ENCODE peak calls at places on chromosomes 5 and 9, in nine cellular contexts. C is aorta; N is memory B cell; J is CD4-positive, CD25-positive, alpha-beta regulatory T cell; F is effector memory CD8-positive, alpha-beta T cell; P is psoas muscle; Q is sciatic nerve; Z is Panc1; H is left colon. G is an unnamed sample.

GRCh38 chr9:126673689-126674364 is 60.1 kb downstream of the LMX1B start:
- ATAC-seq in C (no peak), N (no peak), J (no peak), F (no peak), P (no peak), Q (no peak), Z (peak), H (no peak), G (no peak)

GRCh38 chr9:113583511-113584470 is 120.3 kb downstream of the RGS3 start:
- ATAC-seq in C (no peak), N (no peak), J (no peak), F (no peak), P (no peak), Q (no peak), Z (no peak), H (no peak), G (no peak)

GRCh38 chr9:38106488-38106887 is 37.5 kb upstream of the SHB start:
- ATAC-seq in C (no peak), N (no peak), J (no peak), F (no peak), P (no peak), Q (no peak), Z (no peak), H (no peak), G (no peak)

GRCh38 chr5:148641735-148642134 is 12.6 kb downstream of the HTR4 start:
- ATAC-seq in C (no peak), N (no peak), J (no peak), F (no peak), P (no peak), Q (no peak), Z (no peak), H (peak), G (no peak)

GRCh38 chr9:121503443-121503842 is 3.8 kb upstream of the GGTA1 start:
- ATAC-seq in C (no peak), N (no peak), J (no peak), F (no peak), P (no peak), Q (no peak), Z (no peak), H (no peak), G (no peak)

GRCh38 chr5:94010814-94011213 is 269.4 kb upstream of the POU5F2 start:
- ATAC-seq in C (no peak), N (no peak), J (no peak), F (no peak), P (no peak), Q (no peak), Z (no peak), H (no peak), G (peak)

GRCh38 chr9:87732344-87732743 is 6.4 kb downstream of the CTSL start:
- ATAC-seq in C (no peak), N (no peak), J (no peak), F (no peak), P (no peak), Q (no peak), Z (no peak), H (no peak), G (no peak)

GRCh38 chr9:128556915-128557634 is 4.7 kb downstream of the SPTAN1 start:
- ATAC-seq in C (no peak), N (no peak), J (no peak), F (no peak), P (no peak), Q (no peak), Z (no peak), H (no peak), G (no peak)

GRCh38 chr9:36902861-36903524 is 131.1 kb downstream of the PAX5 start:
- ATAC-seq in C (no peak), N (no peak), J (no peak), F (no peak), P (no peak), Q (no peak), Z (no peak), H (no peak), G (no peak)

GRCh38 chr9:272251-273213 is 57.9 kb downstream of the DOCK8 start:
- ATAC-seq in C (peak), N (peak), J (peak), F (peak), P (no peak), Q (peak), Z (no peak), H (peak), G (peak)

GRCh38 chr5:672329-673139 is 20.6 kb downstream of the TPPP start:
- ATAC-seq in C (peak), N (peak), J (peak), F (peak), P (no peak), Q (peak), Z (peak), H (peak), G (peak)

GRCh38 chr5:156922207-156922792 is 40.7 kb downstream of the TIMD4 start:
- ATAC-seq in C (no peak), N (peak), J (no peak), F (peak), P (no peak), Q (no peak), Z (no peak), H (no peak), G (peak)

GRCh38 chr5:2904956-2905355 is 153.5 kb upstream of the IRX2 start:
- ATAC-seq in C (no peak), N (no peak), J (no peak), F (no peak), P (no peak), Q (no peak), Z (no peak), H (no peak), G (no peak)

GRCh38 chr9:129111762-129112151 is 542 bp downstream of the PTPA start:
- ATAC-seq in C (no peak), N (no peak), J (no peak), F (no peak), P (no peak), Q (no peak), Z (peak), H (peak), G (no peak)

GRCh38 chr5:108793207-108793606 is 45.5 kb downstream of the FER start:
- ATAC-seq in C (no peak), N (no peak), J (no peak), F (no peak), P (no peak), Q (no peak), Z (no peak), H (no peak), G (no peak)

GRCh38 chr5:158154226-158155005 is 295.5 kb upstream of the CLINT1 start:
- ATAC-seq in C (peak), N (no peak), J (no peak), F (no peak), P (peak), Q (peak), Z (no peak), H (no peak), G (no peak)

GRCh38 chr9:32385135-32385884 is 867 bp downstream of the ACO1 start:
- ATAC-seq in C (no peak), N (no peak), J (no peak), F (no peak), P (peak), Q (peak), Z (no peak), H (no peak), G (no peak)

GRCh38 chr5:83919071-83920041 is 198.7 kb upstream of the HAPLN1 start:
- ATAC-seq in C (no peak), N (no peak), J (no peak), F (no peak), P (no peak), Q (no peak), Z (no peak), H (peak), G (no peak)

GRCh38 chr9:34363619-34364351 is 12.9 kb downstream of the MYORG start:
- ATAC-seq in C (peak), N (no peak), J (no peak), F (no peak), P (no peak), Q (peak), Z (peak), H (no peak), G (no peak)

GRCh38 chr9:93268551-93269314 is 84.8 kb downstream of the WNK2 start:
- ATAC-seq in C (no peak), N (peak), J (peak), F (peak), P (no peak), Q (no peak), Z (no peak), H (peak), G (peak)

GRCh38 chr5:163447191-163447590 is 9.8 kb downstream of the CCNG1 start:
- ATAC-seq in C (no peak), N (no peak), J (no peak), F (no peak), P (no peak), Q (no peak), Z (no peak), H (no peak), G (no peak)

GRCh38 chr9:105051897-105052296 is 123.9 kb upstream of the ABCA1 start:
- ATAC-seq in C (no peak), N (no peak), J (peak), F (no peak), P (no peak), Q (no peak), Z (no peak), H (no peak), G (peak)

GRCh38 chr5:168693297-168693696 is 114.1 kb upstream of the PANK3 start:
- ATAC-seq in C (no peak), N (no peak), J (no peak), F (no peak), P (no peak), Q (no peak), Z (no peak), H (no peak), G (no peak)

GRCh38 chr9:35341585-35341984 is 148.3 kb upstream of the RUSC2 start:
- ATAC-seq in C (peak), N (no peak), J (no peak), F (no peak), P (peak), Q (peak), Z (no peak), H (no peak), G (no peak)

GRCh38 chr5:173011602-173012001 is 28.0 kb downstream of the ATP6V0E1 start:
- ATAC-seq in C (no peak), N (no peak), J (no peak), F (no peak), P (no peak), Q (no peak), Z (no peak), H (no peak), G (no peak)

GRCh38 chr9:3824589-3824988 is 298.8 kb upstream of the RFX3 start:
- ATAC-seq in C (no peak), N (no peak), J (no peak), F (no peak), P (no peak), Q (no peak), Z (no peak), H (no peak), G (no peak)

GRCh38 chr5:108769352-108769751 is 21.7 kb downstream of the FER start:
- ATAC-seq in C (no peak), N (no peak), J (no peak), F (peak), P (no peak), Q (no peak), Z (no peak), H (no peak), G (no peak)

GRCh38 chr5:159061834-159062530 is 37.7 kb downstream of the EBF1 start:
- ATAC-seq in C (no peak), N (no peak), J (no peak), F (no peak), P (no peak), Q (peak), Z (no peak), H (no peak), G (no peak)

GRCh38 chr5:157469073-157469472 is 9.1 kb downstream of the NIPAL4 start:
- ATAC-seq in C (no peak), N (no peak), J (no peak), F (no peak), P (no peak), Q (no peak), Z (no peak), H (no peak), G (no peak)

GRCh38 chr9:113328045-113328782 is 11.9 kb downstream of the WDR31 start:
- ATAC-seq in C (no peak), N (no peak), J (no peak), F (no peak), P (no peak), Q (no peak), Z (no peak), H (no peak), G (no peak)

G was measured in activated T-helper 17 cell treated with anti-CD3 and anti-CD28 coated beads, Interleukin-2, amount 50 U/mL, for 72 hours.